ENCODE peak calls at places on chromosome 10, in five cellular contexts. I is AG08396, H is hepatic stellate cell, X is neural crest cell, M is ELF-1. Q is an unnamed sample.

GRCh38 chr10:46263831-46264268 is 22.9 kb upstream of the ANTXRL start:
- DNase-seq in X (no peak), M (no peak), I (no peak), H (no peak), Q (no peak)

GRCh38 chr10:131213651-131214505 is 97.6 kb downstream of the TCERG1L start:
- DNase-seq in H (no peak), X (no peak), M (no peak), I (no peak), Q (no peak)

GRCh38 chr10:42783181-42783549 is 570 bp downstream of the BMS1 start:
- DNase-seq in M (no peak), X (no peak), H (peak), I (peak), Q (peak)

GRCh38 chr10:133465950-133466474 is 12.3 kb downstream of the SCART1 start:
- DNase-seq in H (no peak), M (no peak), I (peak), X (no peak), Q (no peak)

GRCh38 chr10:74718208-74718607 is 108.2 kb upstream of the KAT6B start:
- DNase-seq in I (no peak), X (no peak), H (no peak), M (no peak), Q (no peak)

GRCh38 chr10:101612872-101613271 is 24.8 kb downstream of the DPCD start:
- DNase-seq in X (no peak), M (no peak), I (no peak), H (no peak), Q (no peak)

GRCh38 chr10:63681965-63682704 is 160.9 kb downstream of the REEP3 start:
- DNase-seq in X (no peak), H (peak), M (no peak), I (no peak), Q (peak)

GRCh38 chr10:70283071-70283444 is 746 bp downstream of the NPFFR1 start:
- DNase-seq in H (no peak), M (no peak), I (no peak), X (no peak), Q (no peak)

GRCh38 chr10:49289480-49289879 is 9.5 kb upstream of the C10orf71 start:
- DNase-seq in M (no peak), X (no peak), I (no peak), H (no peak), Q (no peak)

GRCh38 chr10:22537810-22538209 is 176.6 kb downstream of the PIP4K2A start:
- DNase-seq in H (no peak), M (no peak), I (no peak), X (no peak), Q (no peak)

GRCh38 chr10:22713853-22714523 is 390 bp downstream of the PIP4K2A start:
- DNase-seq in M (peak), H (peak), I (no peak), X (no peak), Q (peak)

GRCh38 chr10:70970830-70971229 is 82.5 kb upstream of the PCBD1 start:
- DNase-seq in X (no peak), M (peak), H (no peak), I (no peak), Q (peak)

GRCh38 chr10:127952575-127952869 is 45.6 kb downstream of the PTPRE start:
- DNase-seq in X (no peak), H (no peak), M (no peak), I (no peak), Q (no peak)

GRCh38 chr10:26780793-26781601 is 79.8 kb downstream of the ABI1 start:
- DNase-seq in M (peak), H (peak), X (no peak), I (peak), Q (peak)

GRCh38 chr10:59432207-59432900 is 70.0 kb upstream of the FAM13C start:
- DNase-seq in X (no peak), H (no peak), I (no peak), M (no peak), Q (no peak)

GRCh38 chr10:110485541-110485940 is 12.2 kb upstream of the DUSP5 start:
- DNase-seq in X (no peak), M (no peak), I (no peak), H (no peak), Q (no peak)

GRCh38 chr10:133295426-133296320 is 13.0 kb downstream of the TUBGCP2 start:
- DNase-seq in H (no peak), M (no peak), I (no peak), X (no peak), Q (no peak)

GRCh38 chr10:27108165-27108564 is 7.9 kb upstream of the ANKRD26 start:
- DNase-seq in X (no peak), I (no peak), H (no peak), M (no peak), Q (no peak)

GRCh38 chr10:44300666-44301649 is 83.9 kb downstream of the CXCL12 start:
- DNase-seq in X (no peak), M (peak), H (peak), I (peak), Q (no peak)

GRCh38 chr10:78865931-78866717 is 202.6 kb upstream of the ZMIZ1 start:
- DNase-seq in I (no peak), H (no peak), M (no peak), X (no peak), Q (no peak)

GRCh38 chr10:18649364-18649959 is 1.9 kb downstream of the NSUN6 start:
- DNase-seq in I (no peak), H (no peak), X (no peak), M (no peak), Q (no peak)

GRCh38 chr10:70761031-70761601 is 24.1 kb downstream of the TBATA start:
- DNase-seq in H (no peak), I (no peak), M (peak), X (no peak), Q (peak)

GRCh38 chr10:43172645-43173044 is 34.4 kb downstream of the CSGALNACT2 start:
- DNase-seq in I (no peak), H (no peak), X (no peak), M (no peak), Q (no peak)

GRCh38 chr10:12844796-12845524 is 156.6 kb downstream of the CCDC3 start:
- DNase-seq in M (no peak), X (no peak), I (peak), H (peak), Q (peak)

GRCh38 chr10:63446716-63447440 is 18.9 kb downstream of the JMJD1C start:
- DNase-seq in X (no peak), M (no peak), H (no peak), I (no peak), Q (no peak)

GRCh38 chr10:96556003-96556402 is 30.8 kb downstream of the TM9SF3 start:
- DNase-seq in I (no peak), H (no peak), X (no peak), M (no peak), Q (peak)

GRCh38 chr10:22710139-22710745 is 4.1 kb downstream of the PIP4K2A start:
- DNase-seq in I (no peak), M (no peak), X (no peak), H (no peak), Q (no peak)

GRCh38 chr10:44051584-44052385 is 333.1 kb downstream of the CXCL12 start:
- DNase-seq in H (peak), X (no peak), I (peak), M (no peak), Q (no peak)